ENCODE peak calls at places on chromosomes 1 and 21, in four cellular contexts. E is HCT116, T is K562, F is HepG2. C is an unnamed sample.

GRCh38 chr1:228493141-228494043 is 6.2 kb downstream of the RNF187 start:
- DNase-seq in E (no peak), T (no peak), F (no peak), C (no peak)

GRCh38 chr1:101820080-101820479 is 176.6 kb downstream of the OLFM3 start:
- DNase-seq in E (peak), T (no peak), F (peak), C (no peak)

GRCh38 chr1:201016943-201017827 is 6.3 kb downstream of the KIF21B start:
- DNase-seq in E (no peak), T (no peak), F (no peak), C (no peak)

GRCh38 chr1:176110203-176110602 is 96.9 kb downstream of the COP1 start:
- DNase-seq in E (no peak), T (no peak), F (no peak), C (no peak)

GRCh38 chr21:41378849-41379248 is 17.0 kb downstream of the MX2 start:
- DNase-seq in E (no peak), T (no peak), F (no peak), C (no peak)

GRCh38 chr1:115983584-115983983 is 7.3 kb downstream of the SLC22A15 start:
- DNase-seq in E (no peak), T (no peak), F (no peak), C (no peak)

GRCh38 chr21:42248783-42249597 is 30.1 kb downstream of the ABCG1 start:
- DNase-seq in E (no peak), T (no peak), F (no peak), C (no peak)

GRCh38 chr1:21514245-21514644 is 5.0 kb downstream of the ALPL start:
- DNase-seq in E (no peak), T (no peak), F (no peak), C (no peak)

GRCh38 chr1:206464456-206464964 is 5.8 kb upstream of the IKBKE start:
- DNase-seq in E (no peak), T (peak), F (no peak), C (no peak)

GRCh38 chr1:209674957-209675566 is at the start of gene G0S2:
- DNase-seq in E (no peak), T (peak), F (no peak), C (no peak)

GRCh38 chr1:1112237-1112985 is 3.5 kb downstream of the C1orf159 start:
- DNase-seq in E (no peak), T (no peak), F (no peak), C (no peak)

GRCh38 chr1:41536296-41536695 is 51.8 kb upstream of the EDN2 start:
- DNase-seq in E (no peak), T (no peak), F (no peak), C (no peak)

GRCh38 chr1:231210126-231210525 is 30.9 kb upstream of the GNPAT start:
- DNase-seq in E (no peak), T (no peak), F (no peak), C (no peak)

GRCh38 chr1:231209531-231209930 is 31.5 kb upstream of the GNPAT start:
- DNase-seq in E (no peak), T (no peak), F (no peak), C (no peak)

GRCh38 chr1:231203259-231204057 is 37.6 kb upstream of the GNPAT start:
- DNase-seq in E (no peak), T (no peak), F (no peak), C (no peak)

GRCh38 chr1:231208980-231209379 is 32.0 kb upstream of the GNPAT start:
- DNase-seq in E (no peak), T (no peak), F (no peak), C (no peak)

GRCh38 chr1:231206856-231207255 is 34.2 kb upstream of the GNPAT start:
- DNase-seq in E (no peak), T (peak), F (no peak), C (no peak)
- TF ChIP-seq CTCF in E (no peak), T (peak), F (peak), C (no peak)

GRCh38 chr1:2300004-2300771 is 72.1 kb downstream of the SKI start:
- DNase-seq in E (no peak), T (no peak), F (no peak), C (no peak)

GRCh38 chr1:2302292-2302925 is 74.3 kb downstream of the SKI start:
- DNase-seq in E (no peak), T (no peak), F (no peak), C (no peak)

GRCh38 chr1:2301607-2302291 is 73.6 kb downstream of the SKI start:
- DNase-seq in E (no peak), T (no peak), F (no peak), C (no peak)

GRCh38 chr1:2298685-2299673 is 70.9 kb downstream of the SKI start:
- DNase-seq in E (no peak), T (no peak), F (no peak), C (no peak)

GRCh38 chr1:2300851-2301606 is 72.9 kb downstream of the SKI start:
- DNase-seq in E (no peak), T (no peak), F (no peak), C (no peak)
- TF ChIP-seq TCF7L2 in E (no peak), T (no peak), F (no peak), C (no peak)

DNA sequence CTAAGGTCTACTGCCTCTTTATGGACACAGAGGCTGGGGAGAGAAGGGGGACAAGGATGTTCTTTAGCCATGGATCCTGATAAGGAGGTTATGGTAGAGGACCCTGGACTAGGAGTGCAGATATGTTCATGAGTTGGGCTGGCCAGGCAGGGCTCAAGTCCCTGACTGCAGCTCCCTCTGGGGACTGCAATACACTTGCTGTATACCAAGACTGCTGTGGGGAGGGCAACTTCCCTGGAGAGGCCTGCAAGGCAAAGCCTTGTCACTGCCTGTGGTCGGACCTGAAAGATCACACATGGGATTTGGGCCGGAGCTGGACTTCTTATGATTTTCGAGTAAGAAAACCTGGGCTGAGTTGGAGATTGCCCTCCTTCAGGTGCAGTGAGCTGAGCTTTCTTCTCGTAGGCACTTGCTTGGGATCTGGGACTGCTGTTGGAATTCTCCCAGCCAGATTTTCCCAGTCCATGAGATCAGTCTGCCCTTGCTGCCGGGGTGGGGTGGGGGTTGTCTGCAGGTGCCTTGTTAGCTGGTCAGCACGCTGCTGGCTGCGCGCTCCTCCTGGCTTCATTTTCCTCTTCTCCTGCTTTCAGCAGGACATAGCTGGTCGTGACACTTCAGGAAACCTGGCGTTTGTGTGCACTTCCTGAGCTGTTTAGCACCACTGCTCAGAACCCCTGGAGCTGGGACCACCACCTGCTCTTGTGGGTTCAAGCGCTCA is 49.0 kb upstream of the KCNJ6 start:
- DNase-seq in E (no peak), T (no peak), F (no peak), C (no peak)
- TF ChIP-seq CTCF in E (no peak), T (no peak), F (no peak), C (no peak)

GRCh38 chr1:218496561-218496960 is 151.4 kb downstream of the TGFB2 start:
- DNase-seq in E (peak), T (no peak), F (peak), C (peak)

GRCh38 chr1:218501073-218501612 is 156.0 kb downstream of the TGFB2 start:
- DNase-seq in E (no peak), T (no peak), F (no peak), C (no peak)

GRCh38 chr1:218498061-218498938 is 153.2 kb downstream of the TGFB2 start:
- DNase-seq in E (no peak), T (no peak), F (no peak), C (peak)

GRCh38 chr1:218499911-218500310 is 154.8 kb downstream of the TGFB2 start:
- DNase-seq in E (no peak), T (no peak), F (no peak), C (no peak)

DNA sequence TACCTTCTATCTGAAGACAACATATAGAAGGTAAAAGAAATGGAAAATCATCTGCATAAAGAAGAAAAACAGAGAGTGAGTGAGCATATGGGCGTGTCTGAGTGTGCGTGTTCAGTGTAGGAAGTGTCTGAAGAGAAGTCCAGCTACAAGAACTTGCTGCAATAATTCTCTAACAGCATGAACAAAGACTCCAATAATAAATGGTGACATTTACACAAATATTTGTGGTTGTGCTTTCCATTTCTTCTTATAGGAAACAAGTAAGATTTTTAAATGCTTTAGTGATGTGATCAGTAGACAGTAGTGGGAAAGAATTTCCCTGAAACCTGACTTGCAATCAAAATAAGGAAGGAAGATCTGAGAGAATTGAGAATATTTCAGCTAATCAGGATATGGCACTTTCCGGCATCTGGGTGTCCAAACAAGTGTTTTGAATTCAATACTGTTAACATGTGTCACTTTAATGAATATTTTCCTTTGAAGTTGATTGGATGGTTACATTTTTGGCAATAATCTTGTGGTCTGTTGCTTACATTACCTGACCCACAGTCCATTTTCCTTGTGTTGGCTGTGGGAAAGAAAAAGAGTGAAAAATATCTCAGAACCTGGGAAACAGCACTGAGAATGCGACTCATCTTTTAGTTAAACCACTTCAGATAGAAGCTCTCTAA is 154.0 kb downstream of the TGFB2 start:
- DNase-seq in E (no peak), T (no peak), F (no peak), C (no peak)
- TF ChIP-seq TCF7L2 in E (no peak), T (no peak), F (no peak), C (no peak)

C was measured in Panc1.